ENCODE peak calls at places on chromosome 1, in ten cellular contexts. One of them, this sample, is unnamed.

GRCh38 chr1:45583264-45583665 is 576 bp upstream of the NASP start:
- DNase-seq in stimulated activated CD8-positive, alpha-beta memory T cell treated with anti-CD3 and anti-CD28 coated beads, Interleukin-7, amount 100 ng/mL, for 1 hour: peak; percentile 83
- DNase-seq in central memory CD4-positive, alpha-beta T cell: peak; percentile 94
- DNase-seq in stimulated activated naive CD8-positive, alpha-beta T cell treated with anti-CD3 and anti-CD28 coated beads, Interleukin-15, Interleukin-2, amounts not matched to agents 100 U/mL and 50 U/mL, for 24 hours: peak; percentile 93
- DNase-seq in AG10803: peak; percentile 96
- DNase-seq in kidney tubule cell: peak; percentile 98
- DNase-seq in endothelial cell of umbilical vein: peak; percentile 99
- DNase-seq in hippocampal formation: peak; percentile 99
- DNase-seq in fibroblast of the aortic adventitia: peak; percentile 97
- DNase-seq in GM04504: peak; percentile 93
- DNase-seq in this sample: peak; percentile 96

GRCh38 chr1:3919706-3920105 is 19.6 kb upstream of the C1orf174 start:
- DNase-seq in central memory CD4-positive, alpha-beta T cell: no peak
- DNase-seq in GM04504: no peak
- DNase-seq in stimulated activated CD8-positive, alpha-beta memory T cell treated with anti-CD3 and anti-CD28 coated beads, Interleukin-7, amount 100 ng/mL, for 1 hour: no peak
- DNase-seq in endothelial cell of umbilical vein: no peak
- DNase-seq in stimulated activated naive CD8-positive, alpha-beta T cell treated with anti-CD3 and anti-CD28 coated beads, Interleukin-15, Interleukin-2, amounts not matched to agents 100 U/mL and 50 U/mL, for 24 hours: no peak
- DNase-seq in hippocampal formation: no peak
- DNase-seq in AG10803: no peak
- DNase-seq in kidney tubule cell: no peak
- DNase-seq in fibroblast of the aortic adventitia: no peak
- DNase-seq in this sample: no peak

GRCh38 chr1:162016616-162017015 is 7.1 kb downstream of the OLFML2B start:
- DNase-seq in stimulated activated CD8-positive, alpha-beta memory T cell treated with anti-CD3 and anti-CD28 coated beads, Interleukin-7, amount 100 ng/mL, for 1 hour: no peak
- DNase-seq in central memory CD4-positive, alpha-beta T cell: no peak
- DNase-seq in kidney tubule cell: peak; percentile 70
- DNase-seq in fibroblast of the aortic adventitia: no peak
- DNase-seq in stimulated activated naive CD8-positive, alpha-beta T cell treated with anti-CD3 and anti-CD28 coated beads, Interleukin-15, Interleukin-2, amounts not matched to agents 100 U/mL and 50 U/mL, for 24 hours: no peak
- DNase-seq in GM04504: no peak
- DNase-seq in AG10803: no peak
- DNase-seq in hippocampal formation: no peak
- DNase-seq in endothelial cell of umbilical vein: no peak
- DNase-seq in this sample: no peak

GRCh38 chr1:181504294-181505115 is 21.2 kb downstream of the CACNA1E start:
- DNase-seq in fibroblast of the aortic adventitia: no peak
- DNase-seq in stimulated activated naive CD8-positive, alpha-beta T cell treated with anti-CD3 and anti-CD28 coated beads, Interleukin-15, Interleukin-2, amounts not matched to agents 100 U/mL and 50 U/mL, for 24 hours: no peak
- DNase-seq in hippocampal formation: no peak
- DNase-seq in GM04504: no peak
- DNase-seq in endothelial cell of umbilical vein: no peak
- DNase-seq in AG10803: peak; percentile 11
- DNase-seq in stimulated activated CD8-positive, alpha-beta memory T cell treated with anti-CD3 and anti-CD28 coated beads, Interleukin-7, amount 100 ng/mL, for 1 hour: no peak
- DNase-seq in kidney tubule cell: peak; percentile 20
- DNase-seq in central memory CD4-positive, alpha-beta T cell: no peak
- DNase-seq in this sample: no peak

GRCh38 chr1:20150969-20151368 is 11.8 kb downstream of the PLA2G2F start:
- DNase-seq in hippocampal formation: no peak
- DNase-seq in stimulated activated naive CD8-positive, alpha-beta T cell treated with anti-CD3 and anti-CD28 coated beads, Interleukin-15, Interleukin-2, amounts not matched to agents 100 U/mL and 50 U/mL, for 24 hours: no peak
- DNase-seq in central memory CD4-positive, alpha-beta T cell: no peak
- DNase-seq in AG10803: no peak
- DNase-seq in kidney tubule cell: no peak
- DNase-seq in GM04504: no peak
- DNase-seq in endothelial cell of umbilical vein: no peak
- DNase-seq in fibroblast of the aortic adventitia: no peak
- DNase-seq in stimulated activated CD8-positive, alpha-beta memory T cell treated with anti-CD3 and anti-CD28 coated beads, Interleukin-7, amount 100 ng/mL, for 1 hour: no peak
- DNase-seq in this sample: no peak

GRCh38 chr1:201171063-201172036 is 17.1 kb upstream of the TMEM9 start:
- DNase-seq in GM04504: no peak
- DNase-seq in stimulated activated naive CD8-positive, alpha-beta T cell treated with anti-CD3 and anti-CD28 coated beads, Interleukin-15, Interleukin-2, amounts not matched to agents 100 U/mL and 50 U/mL, for 24 hours: peak; percentile 63
- DNase-seq in fibroblast of the aortic adventitia: peak; percentile 36
- DNase-seq in kidney tubule cell: peak; percentile 72
- DNase-seq in central memory CD4-positive, alpha-beta T cell: peak; percentile 13
- DNase-seq in AG10803: peak; percentile 51
- DNase-seq in hippocampal formation: no peak
- DNase-seq in endothelial cell of umbilical vein: peak; percentile 40
- DNase-seq in stimulated activated CD8-positive, alpha-beta memory T cell treated with anti-CD3 and anti-CD28 coated beads, Interleukin-7, amount 100 ng/mL, for 1 hour: no peak
- DNase-seq in this sample: no peak

GRCh38 chr1:179745131-179745611 is 2.1 kb downstream of the FAM163A start:
- DNase-seq in fibroblast of the aortic adventitia: no peak
- DNase-seq in hippocampal formation: no peak
- DNase-seq in GM04504: no peak
- DNase-seq in endothelial cell of umbilical vein: no peak
- DNase-seq in kidney tubule cell: no peak
- DNase-seq in stimulated activated naive CD8-positive, alpha-beta T cell treated with anti-CD3 and anti-CD28 coated beads, Interleukin-15, Interleukin-2, amounts not matched to agents 100 U/mL and 50 U/mL, for 24 hours: no peak
- DNase-seq in AG10803: no peak
- DNase-seq in central memory CD4-positive, alpha-beta T cell: no peak
- DNase-seq in stimulated activated CD8-positive, alpha-beta memory T cell treated with anti-CD3 and anti-CD28 coated beads, Interleukin-7, amount 100 ng/mL, for 1 hour: no peak
- DNase-seq in this sample: no peak

GRCh38 chr1:33165809-33166208 is 16.0 kb downstream of the TRIM62 start:
- DNase-seq in endothelial cell of umbilical vein: no peak
- DNase-seq in central memory CD4-positive, alpha-beta T cell: no peak
- DNase-seq in GM04504: no peak
- DNase-seq in fibroblast of the aortic adventitia: no peak
- DNase-seq in hippocampal formation: no peak
- DNase-seq in stimulated activated naive CD8-positive, alpha-beta T cell treated with anti-CD3 and anti-CD28 coated beads, Interleukin-15, Interleukin-2, amounts not matched to agents 100 U/mL and 50 U/mL, for 24 hours: no peak
- DNase-seq in kidney tubule cell: no peak
- DNase-seq in AG10803: no peak
- DNase-seq in stimulated activated CD8-positive, alpha-beta memory T cell treated with anti-CD3 and anti-CD28 coated beads, Interleukin-7, amount 100 ng/mL, for 1 hour: no peak
- DNase-seq in this sample: no peak

GRCh38 chr1:76084029-76084627 is 9.6 kb downstream of the ST6GALNAC3 start:
- DNase-seq in GM04504: peak; percentile 17
- DNase-seq in fibroblast of the aortic adventitia: no peak
- DNase-seq in stimulated activated CD8-positive, alpha-beta memory T cell treated with anti-CD3 and anti-CD28 coated beads, Interleukin-7, amount 100 ng/mL, for 1 hour: no peak
- DNase-seq in hippocampal formation: no peak
- DNase-seq in central memory CD4-positive, alpha-beta T cell: no peak
- DNase-seq in endothelial cell of umbilical vein: no peak
- DNase-seq in stimulated activated naive CD8-positive, alpha-beta T cell treated with anti-CD3 and anti-CD28 coated beads, Interleukin-15, Interleukin-2, amounts not matched to agents 100 U/mL and 50 U/mL, for 24 hours: no peak
- DNase-seq in kidney tubule cell: no peak
- DNase-seq in AG10803: peak; percentile 28
- DNase-seq in this sample: no peak

GRCh38 chr1:43524804-43525203 is 5.9 kb upstream of the PTPRF start:
- DNase-seq in hippocampal formation: no peak
- DNase-seq in GM04504: no peak
- DNase-seq in stimulated activated naive CD8-positive, alpha-beta T cell treated with anti-CD3 and anti-CD28 coated beads, Interleukin-15, Interleukin-2, amounts not matched to agents 100 U/mL and 50 U/mL, for 24 hours: no peak
- DNase-seq in kidney tubule cell: no peak
- DNase-seq in stimulated activated CD8-positive, alpha-beta memory T cell treated with anti-CD3 and anti-CD28 coated beads, Interleukin-7, amount 100 ng/mL, for 1 hour: no peak
- DNase-seq in fibroblast of the aortic adventitia: no peak
- DNase-seq in endothelial cell of umbilical vein: no peak
- DNase-seq in AG10803: no peak
- DNase-seq in central memory CD4-positive, alpha-beta T cell: no peak
- DNase-seq in this sample: no peak

GRCh38 chr1:236287757-236288619 is 6.2 kb upstream of the ERO1B start:
- DNase-seq in central memory CD4-positive, alpha-beta T cell: no peak
- DNase-seq in endothelial cell of umbilical vein: no peak
- DNase-seq in GM04504: no peak
- DNase-seq in hippocampal formation: no peak
- DNase-seq in stimulated activated naive CD8-positive, alpha-beta T cell treated with anti-CD3 and anti-CD28 coated beads, Interleukin-15, Interleukin-2, amounts not matched to agents 100 U/mL and 50 U/mL, for 24 hours: no peak
- DNase-seq in kidney tubule cell: no peak
- DNase-seq in AG10803: peak; percentile 18
- DNase-seq in fibroblast of the aortic adventitia: no peak
- DNase-seq in stimulated activated CD8-positive, alpha-beta memory T cell treated with anti-CD3 and anti-CD28 coated beads, Interleukin-7, amount 100 ng/mL, for 1 hour: no peak
- DNase-seq in this sample: no peak

GRCh38 chr1:235486321-235486720 is 17.9 kb downstream of the B3GALNT2 start:
- DNase-seq in AG10803: no peak
- DNase-seq in kidney tubule cell: no peak
- DNase-seq in hippocampal formation: no peak
- DNase-seq in fibroblast of the aortic adventitia: no peak
- DNase-seq in stimulated activated CD8-positive, alpha-beta memory T cell treated with anti-CD3 and anti-CD28 coated beads, Interleukin-7, amount 100 ng/mL, for 1 hour: no peak
- DNase-seq in endothelial cell of umbilical vein: peak; percentile 61
- DNase-seq in stimulated activated naive CD8-positive, alpha-beta T cell treated with anti-CD3 and anti-CD28 coated beads, Interleukin-15, Interleukin-2, amounts not matched to agents 100 U/mL and 50 U/mL, for 24 hours: no peak
- DNase-seq in central memory CD4-positive, alpha-beta T cell: no peak
- DNase-seq in GM04504: no peak
- DNase-seq in this sample: no peak

GRCh38 chr1:232432313-232432712 is 197.6 kb downstream of the SIPA1L2 start:
- DNase-seq in central memory CD4-positive, alpha-beta T cell: no peak
- DNase-seq in kidney tubule cell: no peak
- DNase-seq in hippocampal formation: no peak
- DNase-seq in endothelial cell of umbilical vein: no peak
- DNase-seq in fibroblast of the aortic adventitia: no peak
- DNase-seq in stimulated activated CD8-positive, alpha-beta memory T cell treated with anti-CD3 and anti-CD28 coated beads, Interleukin-7, amount 100 ng/mL, for 1 hour: no peak
- DNase-seq in stimulated activated naive CD8-positive, alpha-beta T cell treated with anti-CD3 and anti-CD28 coated beads, Interleukin-15, Interleukin-2, amounts not matched to agents 100 U/mL and 50 U/mL, for 24 hours: no peak
- DNase-seq in AG10803: no peak
- DNase-seq in GM04504: no peak
- DNase-seq in this sample: no peak

GRCh38 chr1:34982820-34983376 is 2.2 kb downstream of the TMEM35B start:
- DNase-seq in kidney tubule cell: no peak
- DNase-seq in fibroblast of the aortic adventitia: no peak
- DNase-seq in central memory CD4-positive, alpha-beta T cell: no peak
- DNase-seq in endothelial cell of umbilical vein: no peak
- DNase-seq in hippocampal formation: no peak
- DNase-seq in GM04504: no peak
- DNase-seq in AG10803: peak; percentile 25
- DNase-seq in stimulated activated naive CD8-positive, alpha-beta T cell treated with anti-CD3 and anti-CD28 coated beads, Interleukin-15, Interleukin-2, amounts not matched to agents 100 U/mL and 50 U/mL, for 24 hours: no peak
- DNase-seq in stimulated activated CD8-positive, alpha-beta memory T cell treated with anti-CD3 and anti-CD28 coated beads, Interleukin-7, amount 100 ng/mL, for 1 hour: no peak
- DNase-seq in this sample: no peak

GRCh38 chr1:241947355-241947754 is 10.2 kb upstream of the BECN2 start:
- DNase-seq in GM04504: no peak
- DNase-seq in fibroblast of the aortic adventitia: peak; percentile 7
- DNase-seq in hippocampal formation: no peak
- DNase-seq in kidney tubule cell: no peak
- DNase-seq in central memory CD4-positive, alpha-beta T cell: no peak
- DNase-seq in endothelial cell of umbilical vein: no peak
- DNase-seq in stimulated activated CD8-positive, alpha-beta memory T cell treated with anti-CD3 and anti-CD28 coated beads, Interleukin-7, amount 100 ng/mL, for 1 hour: no peak
- DNase-seq in stimulated activated naive CD8-positive, alpha-beta T cell treated with anti-CD3 and anti-CD28 coated beads, Interleukin-15, Interleukin-2, amounts not matched to agents 100 U/mL and 50 U/mL, for 24 hours: no peak
- DNase-seq in AG10803: no peak
- DNase-seq in this sample: no peak

GRCh38 chr1:43853161-43853921 is 80.3 kb upstream of the ARTN start:
- DNase-seq in stimulated activated naive CD8-positive, alpha-beta T cell treated with anti-CD3 and anti-CD28 coated beads, Interleukin-15, Interleukin-2, amounts not matched to agents 100 U/mL and 50 U/mL, for 24 hours: peak; percentile 24
- DNase-seq in stimulated activated CD8-positive, alpha-beta memory T cell treated with anti-CD3 and anti-CD28 coated beads, Interleukin-7, amount 100 ng/mL, for 1 hour: no peak
- DNase-seq in kidney tubule cell: peak; percentile 64
- DNase-seq in GM04504: peak; percentile 77
- DNase-seq in fibroblast of the aortic adventitia: peak; percentile 90
- DNase-seq in hippocampal formation: no peak
- DNase-seq in endothelial cell of umbilical vein: peak; percentile 83
- DNase-seq in central memory CD4-positive, alpha-beta T cell: no peak
- DNase-seq in AG10803: peak; percentile 94
- DNase-seq in this sample: no peak

GRCh38 chr1:221961532-221962292 is 219.8 kb upstream of the DUSP10 start:
- DNase-seq in kidney tubule cell: peak; percentile 79
- DNase-seq in fibroblast of the aortic adventitia: peak; percentile 44
- DNase-seq in endothelial cell of umbilical vein: no peak
- DNase-seq in central memory CD4-positive, alpha-beta T cell: peak; percentile 1
- DNase-seq in hippocampal formation: no peak
- DNase-seq in stimulated activated naive CD8-positive, alpha-beta T cell treated with anti-CD3 and anti-CD28 coated beads, Interleukin-15, Interleukin-2, amounts not matched to agents 100 U/mL and 50 U/mL, for 24 hours: peak; percentile 53
- DNase-seq in GM04504: peak; percentile 19
- DNase-seq in AG10803: peak; percentile 73
- DNase-seq in stimulated activated CD8-positive, alpha-beta memory T cell treated with anti-CD3 and anti-CD28 coated beads, Interleukin-7, amount 100 ng/mL, for 1 hour: peak; percentile 34
- DNase-seq in this sample: no peak

GRCh38 chr1:198220428-198220827 is 63.6 kb downstream of the NEK7 start:
- DNase-seq in central memory CD4-positive, alpha-beta T cell: no peak
- DNase-seq in stimulated activated CD8-positive, alpha-beta memory T cell treated with anti-CD3 and anti-CD28 coated beads, Interleukin-7, amount 100 ng/mL, for 1 hour: no peak
- DNase-seq in stimulated activated naive CD8-positive, alpha-beta T cell treated with anti-CD3 and anti-CD28 coated beads, Interleukin-15, Interleukin-2, amounts not matched to agents 100 U/mL and 50 U/mL, for 24 hours: no peak
- DNase-seq in kidney tubule cell: peak; percentile 84
- DNase-seq in hippocampal formation: no peak
- DNase-seq in GM04504: no peak
- DNase-seq in AG10803: peak; percentile 32
- DNase-seq in endothelial cell of umbilical vein: peak; percentile 98
- DNase-seq in fibroblast of the aortic adventitia: peak; percentile 95
- DNase-seq in this sample: no peak

GRCh38 chr1:165875171-165875570 is 47.8 kb downstream of the UCK2 start:
- DNase-seq in stimulated activated CD8-positive, alpha-beta memory T cell treated with anti-CD3 and anti-CD28 coated beads, Interleukin-7, amount 100 ng/mL, for 1 hour: no peak
- DNase-seq in stimulated activated naive CD8-positive, alpha-beta T cell treated with anti-CD3 and anti-CD28 coated beads, Interleukin-15, Interleukin-2, amounts not matched to agents 100 U/mL and 50 U/mL, for 24 hours: peak; percentile 25
- DNase-seq in endothelial cell of umbilical vein: no peak
- DNase-seq in central memory CD4-positive, alpha-beta T cell: no peak
- DNase-seq in hippocampal formation: no peak
- DNase-seq in AG10803: no peak
- DNase-seq in kidney tubule cell: no peak
- DNase-seq in fibroblast of the aortic adventitia: no peak
- DNase-seq in GM04504: no peak
- DNase-seq in this sample: no peak

GRCh38 chr1:64282353-64282752 is 78.9 kb downstream of the UBE2U start:
- DNase-seq in hippocampal formation: no peak
- DNase-seq in central memory CD4-positive, alpha-beta T cell: no peak
- DNase-seq in fibroblast of the aortic adventitia: no peak
- DNase-seq in endothelial cell of umbilical vein: no peak
- DNase-seq in stimulated activated CD8-positive, alpha-beta memory T cell treated with anti-CD3 and anti-CD28 coated beads, Interleukin-7, amount 100 ng/mL, for 1 hour: no peak
- DNase-seq in stimulated activated naive CD8-positive, alpha-beta T cell treated with anti-CD3 and anti-CD28 coated beads, Interleukin-15, Interleukin-2, amounts not matched to agents 100 U/mL and 50 U/mL, for 24 hours: no peak
- DNase-seq in AG10803: no peak
- DNase-seq in GM04504: no peak
- DNase-seq in kidney tubule cell: no peak
- DNase-seq in this sample: no peak

GRCh38 chr1:158999301-159000069 is 10.2 kb upstream of the IFI16 start:
- DNase-seq in kidney tubule cell: peak; percentile 77
- DNase-seq in AG10803: peak; percentile 97
- DNase-seq in stimulated activated CD8-positive, alpha-beta memory T cell treated with anti-CD3 and anti-CD28 coated beads, Interleukin-7, amount 100 ng/mL, for 1 hour: no peak
- DNase-seq in fibroblast of the aortic adventitia: peak; percentile 98
- DNase-seq in hippocampal formation: peak; percentile 92
- DNase-seq in GM04504: peak; percentile 89
- DNase-seq in central memory CD4-positive, alpha-beta T cell: no peak
- DNase-seq in stimulated activated naive CD8-positive, alpha-beta T cell treated with anti-CD3 and anti-CD28 coated beads, Interleukin-15, Interleukin-2, amounts not matched to agents 100 U/mL and 50 U/mL, for 24 hours: no peak
- DNase-seq in endothelial cell of umbilical vein: peak; percentile 95
- DNase-seq in this sample: peak; percentile 94

GRCh38 chr1:150764617-150765090 is 924 bp downstream of the CTSS start:
- DNase-seq in central memory CD4-positive, alpha-beta T cell: peak; percentile 2
- DNase-seq in stimulated activated naive CD8-positive, alpha-beta T cell treated with anti-CD3 and anti-CD28 coated beads, Interleukin-15, Interleukin-2, amounts not matched to agents 100 U/mL and 50 U/mL, for 24 hours: no peak
- DNase-seq in AG10803: peak; percentile 84
- DNase-seq in kidney tubule cell: peak; percentile 82
- DNase-seq in stimulated activated CD8-positive, alpha-beta memory T cell treated with anti-CD3 and anti-CD28 coated beads, Interleukin-7, amount 100 ng/mL, for 1 hour: no peak
- DNase-seq in hippocampal formation: no peak
- DNase-seq in GM04504: peak; percentile 25
- DNase-seq in fibroblast of the aortic adventitia: peak; percentile 96
- DNase-seq in endothelial cell of umbilical vein: peak; percentile 92
- DNase-seq in this sample: no peak

GRCh38 chr1:202086579-202087350 is 36.0 kb upstream of the GPR37L1 start:
- DNase-seq in endothelial cell of umbilical vein: no peak
- DNase-seq in kidney tubule cell: no peak
- DNase-seq in GM04504: no peak
- DNase-seq in stimulated activated naive CD8-positive, alpha-beta T cell treated with anti-CD3 and anti-CD28 coated beads, Interleukin-15, Interleukin-2, amounts not matched to agents 100 U/mL and 50 U/mL, for 24 hours: no peak
- DNase-seq in fibroblast of the aortic adventitia: peak; percentile 23
- DNase-seq in central memory CD4-positive, alpha-beta T cell: no peak
- DNase-seq in hippocampal formation: no peak
- DNase-seq in AG10803: no peak
- DNase-seq in stimulated activated CD8-positive, alpha-beta memory T cell treated with anti-CD3 and anti-CD28 coated beads, Interleukin-7, amount 100 ng/mL, for 1 hour: no peak
- DNase-seq in this sample: no peak

GRCh38 chr1:22611530-22611947 is 24.9 kb upstream of the C1QA start:
- DNase-seq in stimulated activated CD8-positive, alpha-beta memory T cell treated with anti-CD3 and anti-CD28 coated beads, Interleukin-7, amount 100 ng/mL, for 1 hour: no peak
- DNase-seq in hippocampal formation: no peak
- DNase-seq in GM04504: peak; percentile 15
- DNase-seq in central memory CD4-positive, alpha-beta T cell: no peak
- DNase-seq in stimulated activated naive CD8-positive, alpha-beta T cell treated with anti-CD3 and anti-CD28 coated beads, Interleukin-15, Interleukin-2, amounts not matched to agents 100 U/mL and 50 U/mL, for 24 hours: peak; percentile 22
- DNase-seq in fibroblast of the aortic adventitia: peak; percentile 65
- DNase-seq in kidney tubule cell: peak; percentile 61
- DNase-seq in endothelial cell of umbilical vein: peak; percentile 53
- DNase-seq in AG10803: peak; percentile 36
- DNase-seq in this sample: no peak

GRCh38 chr1:57124768-57125446 is 159.1 kb upstream of the C8B start:
- DNase-seq in AG10803: peak; percentile 33
- DNase-seq in endothelial cell of umbilical vein: no peak
- DNase-seq in hippocampal formation: no peak
- DNase-seq in stimulated activated CD8-positive, alpha-beta memory T cell treated with anti-CD3 and anti-CD28 coated beads, Interleukin-7, amount 100 ng/mL, for 1 hour: no peak
- DNase-seq in kidney tubule cell: peak; percentile 45
- DNase-seq in fibroblast of the aortic adventitia: no peak
- DNase-seq in GM04504: peak; percentile 41
- DNase-seq in stimulated activated naive CD8-positive, alpha-beta T cell treated with anti-CD3 and anti-CD28 coated beads, Interleukin-15, Interleukin-2, amounts not matched to agents 100 U/mL and 50 U/mL, for 24 hours: no peak
- DNase-seq in central memory CD4-positive, alpha-beta T cell: no peak
- DNase-seq in this sample: no peak

GRCh38 chr1:99441234-99442095 is 177.2 kb downstream of the PLPPR4 start:
- DNase-seq in AG10803: peak; percentile 65
- DNase-seq in central memory CD4-positive, alpha-beta T cell: no peak
- DNase-seq in kidney tubule cell: peak; percentile 10
- DNase-seq in stimulated activated CD8-positive, alpha-beta memory T cell treated with anti-CD3 and anti-CD28 coated beads, Interleukin-7, amount 100 ng/mL, for 1 hour: no peak
- DNase-seq in GM04504: peak; percentile 69
- DNase-seq in endothelial cell of umbilical vein: peak; percentile 74
- DNase-seq in hippocampal formation: no peak
- DNase-seq in fibroblast of the aortic adventitia: peak; percentile 38
- DNase-seq in stimulated activated naive CD8-positive, alpha-beta T cell treated with anti-CD3 and anti-CD28 coated beads, Interleukin-15, Interleukin-2, amounts not matched to agents 100 U/mL and 50 U/mL, for 24 hours: peak; percentile 5
- DNase-seq in this sample: no peak

GRCh38 chr1:165080253-165080896 is 276.1 kb downstream of the LMX1A start:
- DNase-seq in hippocampal formation: no peak
- DNase-seq in endothelial cell of umbilical vein: no peak
- DNase-seq in AG10803: peak; percentile 17
- DNase-seq in central memory CD4-positive, alpha-beta T cell: no peak
- DNase-seq in fibroblast of the aortic adventitia: no peak
- DNase-seq in stimulated activated CD8-positive, alpha-beta memory T cell treated with anti-CD3 and anti-CD28 coated beads, Interleukin-7, amount 100 ng/mL, for 1 hour: no peak
- DNase-seq in stimulated activated naive CD8-positive, alpha-beta T cell treated with anti-CD3 and anti-CD28 coated beads, Interleukin-15, Interleukin-2, amounts not matched to agents 100 U/mL and 50 U/mL, for 24 hours: no peak
- DNase-seq in kidney tubule cell: no peak
- DNase-seq in GM04504: peak; percentile 23
- DNase-seq in this sample: no peak

GRCh38 chr1:17279001-17279830 is 28.8 kb upstream of the PADI4 start:
- DNase-seq in central memory CD4-positive, alpha-beta T cell: no peak
- DNase-seq in fibroblast of the aortic adventitia: no peak
- DNase-seq in hippocampal formation: no peak
- DNase-seq in stimulated activated CD8-positive, alpha-beta memory T cell treated with anti-CD3 and anti-CD28 coated beads, Interleukin-7, amount 100 ng/mL, for 1 hour: no peak
- DNase-seq in AG10803: no peak
- DNase-seq in kidney tubule cell: no peak
- DNase-seq in endothelial cell of umbilical vein: no peak
- DNase-seq in stimulated activated naive CD8-positive, alpha-beta T cell treated with anti-CD3 and anti-CD28 coated beads, Interleukin-15, Interleukin-2, amounts not matched to agents 100 U/mL and 50 U/mL, for 24 hours: no peak
- DNase-seq in GM04504: no peak
- DNase-seq in this sample: no peak

This sample was measured in right atrium auricular region.